ENCODE peak calls at places on chromosomes 16 and 17, in seven cellular contexts. D is cardiac muscle cell, L is glutamatergic neuron, Y is upper lobe of right lung, Q is body of pancreas, T is Peyer's patch, G is tibial artery. A is an unnamed sample.

GRCh38 chr16:31451681-31452351 is 7.5 kb upstream of the ARMC5 start:
- DNase-seq in D (peak; percentile 79), L (peak; percentile 68), Y (peak; percentile 71), Q (peak; percentile 69), T (peak; percentile 59), G (peak; percentile 69), A (peak; percentile 77)

GRCh38 chr17:18921912-18922451 is 30.0 kb upstream of the SLC5A10 start:
- DNase-seq in D (peak; percentile 60), L (no peak), Y (no peak), Q (peak; percentile 13), T (no peak), G (no peak), A (no peak)

GRCh38 chr17:61470530-61471136 is 18.4 kb downstream of the TBX4 start:
- DNase-seq in D (no peak), L (no peak), Y (peak; percentile 43), Q (no peak), T (peak; percentile 47), G (peak; percentile 33), A (no peak)

GRCh38 chr17:78834571-78834970 is 6.0 kb downstream of the USP36 start:
- DNase-seq in D (no peak), L (no peak), Y (no peak), Q (no peak), T (no peak), G (no peak), A (no peak)

GRCh38 chr17:5584971-5585794 is 874 bp upstream of the NLRP1 start:
- DNase-seq in D (peak; percentile 74), L (no peak), Y (no peak), Q (no peak), T (no peak), G (no peak), A (peak; percentile 88)

GRCh38 chr17:79777166-79777843 is 643 bp upstream of the CBX2 start:
- DNase-seq in D (peak; percentile 67), L (peak; percentile 69), Y (peak; percentile 81), Q (peak; percentile 64), T (no peak), G (no peak), A (peak; percentile 19)

GRCh38 chr17:37024181-37024637 is 75.5 kb downstream of the AATF start:
- DNase-seq in D (peak; percentile 61), L (no peak), Y (no peak), Q (no peak), T (no peak), G (no peak), A (no peak)

GRCh38 chr16:7861891-7862585 is 529.4 kb downstream of the RBFOX1 start:
- DNase-seq in D (no peak), L (no peak), Y (no peak), Q (no peak), T (no peak), G (no peak), A (no peak)

GRCh38 chr16:80113876-80114574 is 426.8 kb upstream of the DYNLRB2 start:
- DNase-seq in D (no peak), L (no peak), Y (no peak), Q (no peak), T (no peak), G (no peak), A (no peak)

GRCh38 chr17:19728114-19728495 is 11.7 kb upstream of the SLC47A2 start:
- DNase-seq in D (peak; percentile 89), L (no peak), Y (peak; percentile 91), Q (peak; percentile 88), T (peak; percentile 77), G (peak; percentile 94), A (peak; percentile 53)

GRCh38 chr17:27532269-27533067 is 76.2 kb downstream of the KSR1 start:
- DNase-seq in D (peak; percentile 70), L (no peak), Y (peak; percentile 91), Q (peak; percentile 80), T (no peak), G (no peak), A (no peak)

GRCh38 chr17:33989357-33990148 is 265.5 kb upstream of the CCL2 start:
- DNase-seq in D (no peak), L (no peak), Y (no peak), Q (no peak), T (no peak), G (no peak), A (no peak)

GRCh38 chr17:74439691-74440567 is 8.0 kb downstream of the GPRC5C start:
- DNase-seq in D (no peak), L (no peak), Y (no peak), Q (no peak), T (no peak), G (no peak), A (no peak)

GRCh38 chr17:74433421-74434121 is 1.7 kb downstream of the GPRC5C start:
- DNase-seq in D (peak; percentile 51), L (peak; percentile 50), Y (no peak), Q (peak; percentile 44), T (peak; percentile 50), G (peak; percentile 82), A (no peak)

GRCh38 chr17:74435775-74436359 is 4.0 kb downstream of the GPRC5C start:
- DNase-seq in D (no peak), L (no peak), Y (no peak), Q (peak; percentile 53), T (no peak), G (no peak), A (no peak)

GRCh38 chr17:74441537-74441936 is 9.6 kb downstream of the GPRC5C start:
- DNase-seq in D (no peak), L (no peak), Y (no peak), Q (no peak), T (no peak), G (no peak), A (no peak)

GRCh38 chr17:74437702-74438101 is 5.8 kb downstream of the GPRC5C start:
- DNase-seq in D (no peak), L (peak; percentile 55), Y (no peak), Q (no peak), T (no peak), G (no peak), A (no peak)
- TF ChIP-seq CTCF in D (peak; percentile 63), L (peak; percentile 87), Y (peak; percentile 72), Q (peak; percentile 46), T (peak; percentile 81), G (peak; percentile 39), A (peak; percentile 68)

GRCh38 chr17:7825206-7825980 is 8.6 kb upstream of the KDM6B start:
- DNase-seq in D (peak; percentile 50), L (no peak), Y (no peak), Q (no peak), T (no peak), G (no peak), A (no peak)
- TF ChIP-seq CTCF in D (no peak), L (no peak), Y (peak; percentile 9), Q (no peak), T (peak; percentile 35), G (no peak), A (peak; percentile 49)

DNA sequence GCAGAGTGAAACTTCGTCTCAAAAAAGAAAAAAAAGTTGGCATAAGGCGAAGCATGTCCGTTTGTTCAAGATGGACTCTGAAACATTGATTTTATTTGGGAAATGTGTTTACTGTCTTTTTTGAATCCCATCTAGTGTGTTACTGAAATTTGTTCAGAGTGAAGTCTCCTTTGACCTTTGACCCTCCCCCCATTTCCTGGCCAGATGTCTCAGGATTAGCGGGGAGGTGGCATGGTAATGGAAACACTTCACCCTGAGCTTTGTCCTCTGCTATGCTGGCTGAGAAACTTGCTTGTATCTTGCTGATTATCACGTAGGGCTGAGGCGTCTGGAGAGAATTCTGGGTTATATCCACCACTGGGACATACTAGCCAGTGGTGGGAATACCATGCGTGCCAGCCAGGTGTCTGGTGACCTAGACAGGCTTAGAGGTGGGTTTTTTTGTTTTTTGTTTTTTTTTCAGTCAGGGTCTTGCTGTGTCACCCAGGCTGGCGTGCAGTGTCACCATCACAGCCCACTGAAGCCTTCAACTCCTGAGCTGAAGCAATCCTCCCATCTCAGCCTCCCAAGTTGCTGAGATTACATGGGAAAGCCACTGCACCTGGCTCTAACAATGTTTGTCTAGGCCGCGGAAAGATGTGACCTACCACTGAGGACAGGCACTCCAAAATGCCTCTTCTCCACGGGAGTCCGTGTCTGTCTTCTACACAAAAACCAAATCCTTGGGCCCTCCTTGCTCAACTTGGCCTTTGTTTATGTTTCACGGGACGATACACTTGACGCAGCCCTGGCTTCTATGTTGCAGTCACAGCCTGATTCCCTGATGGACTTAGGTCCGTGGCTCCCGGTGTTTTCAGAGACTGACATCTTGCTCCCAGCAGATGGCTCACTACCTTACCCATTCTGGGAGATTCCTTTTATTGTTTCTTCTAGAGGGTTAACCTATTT is 6.6 kb upstream of the GALK1 start:
- DNase-seq in D (peak; percentile 27), L (no peak), Y (peak; percentile 32), Q (peak; percentile 16), T (peak; percentile 65), G (peak; percentile 34), A (no peak)
- TF ChIP-seq CTCF in D (peak; percentile 8), L (no peak), Y (no peak), Q (no peak), T (peak; percentile 40), G (no peak), A (peak; percentile 42)

GRCh38 chr16:82630688-82631087 is 3.9 kb downstream of the CDH13 start:
- DNase-seq in D (peak; percentile 51), L (no peak), Y (no peak), Q (no peak), T (no peak), G (no peak), A (peak; percentile 28)
- TF ChIP-seq CTCF in D (peak; percentile 36), L (no peak), Y (no peak), Q (no peak), T (peak; percentile 29), G (no peak), A (peak; percentile 71)

DNA sequence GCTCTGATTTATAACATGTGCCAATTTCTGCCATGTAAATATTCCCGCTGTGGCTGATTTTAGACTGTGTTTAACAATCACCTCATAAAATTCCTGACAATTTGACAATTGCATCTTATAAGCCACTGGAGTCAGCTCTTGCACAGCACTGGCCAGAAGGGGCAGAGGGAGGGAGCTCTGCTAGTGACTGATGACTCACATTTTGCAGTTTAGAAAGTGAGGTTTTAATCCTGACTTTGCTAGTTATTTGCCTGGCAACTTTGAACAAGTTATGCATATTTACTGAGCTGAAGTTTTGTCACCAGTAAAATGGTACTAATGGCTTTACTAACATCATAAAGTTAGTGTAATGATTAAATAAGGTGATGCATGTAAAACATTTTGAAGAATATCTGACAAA is 452.3 kb downstream of the CNTNAP4 start:
- DNase-seq in D (no peak), L (no peak), Y (no peak), Q (no peak), T (no peak), G (no peak), A (no peak)
- TF ChIP-seq CTCF in D (no peak), L (no peak), Y (no peak), Q (no peak), T (no peak), G (no peak), A (no peak)

GRCh38 chr17:63697341-63698286 is 2.3 kb downstream of the LIMD2 start:
- DNase-seq in D (peak; percentile 40), L (peak; percentile 55), Y (peak; percentile 81), Q (peak; percentile 75), T (peak; percentile 76), G (no peak), A (no peak)
- TF ChIP-seq CTCF in D (peak; percentile 46), L (peak; percentile 21), Y (peak; percentile 59), Q (peak; percentile 56), T (peak; percentile 67), G (peak; percentile 13), A (peak; percentile 74)

GRCh38 chr16:87330646-87331045 is 13.5 kb upstream of the C16orf95 start:
- DNase-seq in D (no peak), L (peak; percentile 3), Y (peak; percentile 31), Q (no peak), T (no peak), G (no peak), A (no peak)
- TF ChIP-seq CTCF in D (no peak), L (no peak), Y (no peak), Q (no peak), T (no peak), G (no peak), A (no peak)

GRCh38 chr16:77599793-77600415 is 122.4 kb upstream of the NUDT7 start:
- DNase-seq in D (peak; percentile 58), L (peak; percentile 67), Y (no peak), Q (peak; percentile 38), T (no peak), G (no peak), A (peak; percentile 9)
- TF ChIP-seq CTCF in D (peak; percentile 92), L (peak; percentile 84), Y (peak; percentile 63), Q (peak; percentile 17), T (peak; percentile 49), G (peak; percentile 52), A (peak; percentile 80)